ENCODE peak calls at places on chromosomes 7 and 10, in ten cellular contexts. U, F, X, H, L, A, P, Z, W and O are unnamed samples.

GRCh38 chr10:62899316-62899715 is 83.2 kb upstream of the EGR2 start:
- DNase-seq in U (no peak), F (no peak), X (no peak), H (peak; percentile 46), L (no peak), A (no peak), P (no peak), Z (no peak), W (peak; percentile 87), O (no peak)

GRCh38 chr7:158263964-158264748 is 323.5 kb downstream of the PTPRN2 start:
- DNase-seq in U (no peak), F (no peak), X (no peak), H (no peak), L (no peak), A (no peak), P (no peak), Z (no peak), W (no peak), O (no peak)

GRCh38 chr7:141073173-141073640 is 657 bp upstream of the TMEM178B start:
- DNase-seq in U (peak; percentile 16), F (peak; percentile 45), X (peak; percentile 50), H (peak; percentile 34), L (no peak), A (peak; percentile 7), P (peak; percentile 49), Z (peak; percentile 73), W (peak; percentile 44), O (peak; percentile 50)

GRCh38 chr7:1314908-1315450 is 82.3 kb downstream of the UNCX start:
- DNase-seq in U (no peak), F (no peak), X (no peak), H (no peak), L (no peak), A (no peak), P (no peak), Z (no peak), W (no peak), O (no peak)

GRCh38 chr7:8220376-8221106 is 41.4 kb downstream of the ICA1 start:
- DNase-seq in U (no peak), F (no peak), X (no peak), H (no peak), L (no peak), A (no peak), P (no peak), Z (no peak), W (no peak), O (no peak)

GRCh38 chr10:44913312-44914079 is 2.4 kb downstream of the TMEM72 start:
- DNase-seq in U (peak; percentile 12), F (no peak), X (no peak), H (no peak), L (no peak), A (no peak), P (no peak), Z (no peak), W (peak; percentile 81), O (no peak)

GRCh38 chr7:16753102-16753931 is at the start of gene TSPAN13:
- DNase-seq in U (peak; percentile 87), F (peak; percentile 56), X (peak; percentile 99), H (peak; percentile 42), L (peak; percentile 97), A (peak; percentile 95), P (peak; percentile 97), Z (peak; percentile 96), W (peak; percentile 65), O (peak; percentile 90)

GRCh38 chr7:91191771-91192170 is 72.5 kb upstream of the FZD1 start:
- DNase-seq in U (no peak), F (no peak), X (no peak), H (no peak), L (no peak), A (no peak), P (no peak), Z (no peak), W (no peak), O (no peak)

GRCh38 chr7:1284743-1285458 is 52.2 kb downstream of the UNCX start:
- DNase-seq in U (no peak), F (no peak), X (no peak), H (no peak), L (no peak), A (no peak), P (no peak), Z (no peak), W (no peak), O (no peak)

GRCh38 chr7:93897680-93898079 is 7.1 kb upstream of the TFPI2 start:
- DNase-seq in U (no peak), F (no peak), X (no peak), H (no peak), L (no peak), A (no peak), P (no peak), Z (no peak), W (no peak), O (no peak)

GRCh38 chr7:93906267-93906666 is at the start of gene GNGT1:
- DNase-seq in U (no peak), F (no peak), X (no peak), H (no peak), L (no peak), A (no peak), P (no peak), Z (no peak), W (no peak), O (no peak)

GRCh38 chr7:93902777-93903423 is 3.5 kb upstream of the GNGT1 start:
- DNase-seq in U (peak; percentile 67), F (peak; percentile 32), X (peak; percentile 66), H (peak; percentile 73), L (peak; percentile 35), A (peak; percentile 52), P (no peak), Z (no peak), W (peak; percentile 90), O (no peak)
- TF ChIP-seq CTCF in U (peak; percentile 80), F (peak; percentile 20), X (peak; percentile 82), H (peak; percentile 91), L (peak; percentile 92), A (peak; percentile 85), P (peak; percentile 47), Z (peak; percentile 24), W (peak; percentile 87), O (peak; percentile 67)

DNA sequence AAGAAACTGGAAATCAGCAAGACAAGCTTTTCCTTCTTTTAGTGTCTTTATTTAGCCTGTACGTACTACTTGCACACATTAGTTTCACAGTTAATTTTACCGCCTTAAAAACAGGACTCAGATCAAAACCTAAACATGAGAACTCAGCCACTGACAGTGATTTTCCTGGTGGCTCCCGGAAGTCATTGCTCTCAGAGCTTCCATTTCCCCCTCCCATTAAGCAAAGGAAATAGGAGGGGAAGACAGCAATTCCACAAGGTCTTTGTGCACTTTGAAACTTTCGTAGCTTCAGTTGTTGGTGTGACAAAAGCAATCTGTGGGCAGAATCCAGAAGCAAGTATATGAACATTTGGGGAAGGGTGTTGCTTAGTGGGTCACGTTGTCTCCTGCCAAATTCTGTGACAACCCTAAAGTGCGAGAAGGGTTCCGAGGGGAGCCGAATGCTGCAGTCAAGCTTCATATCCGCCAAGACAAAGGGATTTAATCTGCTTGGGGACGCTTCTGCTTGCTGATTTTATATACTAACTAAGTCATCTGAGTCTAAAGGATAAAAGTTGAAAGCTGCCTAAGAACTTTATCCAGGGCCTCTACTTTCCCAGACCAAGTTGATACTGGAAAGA is 30.4 kb downstream of the FAM53B start:
- DNase-seq in U (no peak), F (no peak), X (no peak), H (no peak), L (no peak), A (no peak), P (no peak), Z (no peak), W (no peak), O (no peak)
- TF ChIP-seq CTCF in U (no peak), F (no peak), X (no peak), H (no peak), L (no peak), A (no peak), P (no peak), Z (no peak), W (no peak), O (peak; percentile 13)

GRCh38 chr10:127198307-127198706 is 1.9 kb upstream of the INSYN2A start:
- DNase-seq in U (no peak), F (no peak), X (no peak), H (no peak), L (no peak), A (no peak), P (peak; percentile 37), Z (no peak), W (no peak), O (no peak)

GRCh38 chr10:127196227-127196954 is at the start of gene INSYN2A:
- DNase-seq in U (no peak), F (peak; percentile 25), X (peak; percentile 54), H (peak; percentile 54), L (peak; percentile 73), A (peak; percentile 7), P (peak; percentile 17), Z (peak; percentile 36), W (peak; percentile 56), O (peak; percentile 25)

GRCh38 chr10:127195571-127196226 is 692 bp downstream of the INSYN2A start:
- DNase-seq in U (no peak), F (peak; percentile 27), X (peak; percentile 13), H (peak; percentile 25), L (peak; percentile 48), A (no peak), P (no peak), Z (no peak), W (peak; percentile 27), O (no peak)

GRCh38 chr10:127198721-127199120 is 2.3 kb upstream of the INSYN2A start:
- DNase-seq in U (no peak), F (no peak), X (no peak), H (no peak), L (no peak), A (no peak), P (no peak), Z (no peak), W (no peak), O (no peak)

GRCh38 chr10:127196955-127197432 is 603 bp upstream of the INSYN2A start:
- DNase-seq in U (no peak), F (no peak), X (no peak), H (no peak), L (no peak), A (no peak), P (no peak), Z (no peak), W (no peak), O (no peak)
- TF ChIP-seq CTCF in U (no peak), F (no peak), X (no peak), H (no peak), L (no peak), A (no peak), P (no peak), Z (no peak), W (no peak), O (no peak)

DNA sequence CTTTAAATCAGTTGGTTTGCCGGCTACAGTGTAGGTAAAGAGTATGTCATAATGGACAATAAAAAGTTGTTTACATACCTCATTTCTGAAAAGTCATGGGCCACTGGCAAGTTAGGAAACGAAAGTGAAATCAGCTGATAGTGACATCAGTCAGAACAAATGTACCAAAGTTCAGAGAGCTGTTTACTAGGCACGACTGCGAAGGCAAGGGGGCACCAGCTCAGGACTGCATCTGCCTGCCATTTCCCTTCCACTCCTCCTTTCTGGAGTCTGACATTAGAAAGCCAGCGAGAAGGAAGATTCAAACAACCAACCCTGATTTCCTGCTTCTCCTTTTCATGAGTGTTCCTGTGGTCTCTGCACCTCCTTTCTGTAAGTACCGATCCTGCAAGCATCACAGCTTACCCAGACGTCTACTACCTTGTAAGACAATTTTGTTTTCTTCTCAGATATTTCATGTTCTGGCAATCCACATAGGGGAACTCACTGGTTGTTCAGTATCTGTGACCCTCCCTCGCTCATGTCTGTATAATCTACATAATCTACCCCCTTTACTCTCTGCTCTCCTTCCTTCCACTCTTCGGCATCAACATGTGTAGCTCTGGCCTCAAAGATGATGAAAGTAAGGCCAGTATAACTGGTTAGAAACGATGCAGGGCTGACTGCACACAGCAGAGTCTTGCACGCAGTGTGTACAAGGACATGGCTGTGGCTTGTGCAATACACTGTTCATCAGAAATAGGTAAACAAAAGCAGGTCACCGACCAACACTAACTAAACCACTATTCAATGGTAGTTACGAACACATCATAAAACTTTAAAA is at the start of gene TMEM140:
- DNase-seq in U (peak; percentile 74), F (peak; percentile 59), X (peak; percentile 46), H (peak; percentile 63), L (no peak), A (peak; percentile 75), P (peak; percentile 75), Z (peak; percentile 36), W (peak; percentile 71), O (peak; percentile 56)
- TF ChIP-seq CTCF in U (no peak), F (no peak), X (no peak), H (peak; percentile 18), L (no peak), A (no peak), P (peak; percentile 22), Z (no peak), W (peak; percentile 10), O (peak; percentile 11)